ENCODE peak calls at places on chromosomes 12 and 14, in four cellular contexts. Z is coronary artery, C is psoas muscle, U is GM10248. I is an unnamed sample.

GRCh38 chr12:74264692-74265091 is 272.9 kb upstream of the ATXN7L3B start:
- DNase-seq in U (no peak), C (no peak), Z (no peak), I (no peak)

GRCh38 chr12:50961708-50962107 is 9.4 kb downstream of the HIGD1C start:
- DNase-seq in U (no peak), Z (no peak), C (no peak), I (no peak)

GRCh38 chr12:128783129-128783574 is 40.6 kb downstream of the SLC15A4 start:
- DNase-seq in Z (peak), U (peak), C (no peak), I (no peak)

GRCh38 chr14:89409961-89410360 is 7.1 kb downstream of the FOXN3 start:
- DNase-seq in U (no peak), C (no peak), Z (no peak), I (no peak)

GRCh38 chr14:56715938-56716337 is 94.3 kb downstream of the OTX2 start:
- DNase-seq in Z (no peak), C (no peak), U (no peak), I (no peak)

GRCh38 chr12:132049442-132049841 is 94.7 kb downstream of the DDX51 start:
- DNase-seq in C (no peak), U (no peak), Z (no peak), I (no peak)

GRCh38 chr12:34051486-34051885 is 29.2 kb downstream of the ALG10 start:
- DNase-seq in U (no peak), C (no peak), Z (no peak), I (no peak)

GRCh38 chr14:49970474-49971147 is 77.7 kb downstream of the ARF6 start:
- DNase-seq in U (no peak), Z (no peak), C (no peak), I (no peak)

GRCh38 chr12:97650242-97650641 is 187.6 kb downstream of the RMST start:
- DNase-seq in U (no peak), Z (no peak), C (no peak), I (no peak)

GRCh38 chr12:11228268-11228879 is 41.1 kb downstream of the PRB3 start:
- DNase-seq in C (no peak), U (peak), Z (no peak), I (no peak)

GRCh38 chr12:106769078-106769477 is 5.4 kb upstream of the RIC8B start:
- DNase-seq in Z (no peak), C (no peak), U (no peak), I (no peak)

GRCh38 chr12:716506-716905 is 35.9 kb upstream of the WNK1 start:
- DNase-seq in C (no peak), Z (no peak), U (peak), I (no peak)

DNA sequence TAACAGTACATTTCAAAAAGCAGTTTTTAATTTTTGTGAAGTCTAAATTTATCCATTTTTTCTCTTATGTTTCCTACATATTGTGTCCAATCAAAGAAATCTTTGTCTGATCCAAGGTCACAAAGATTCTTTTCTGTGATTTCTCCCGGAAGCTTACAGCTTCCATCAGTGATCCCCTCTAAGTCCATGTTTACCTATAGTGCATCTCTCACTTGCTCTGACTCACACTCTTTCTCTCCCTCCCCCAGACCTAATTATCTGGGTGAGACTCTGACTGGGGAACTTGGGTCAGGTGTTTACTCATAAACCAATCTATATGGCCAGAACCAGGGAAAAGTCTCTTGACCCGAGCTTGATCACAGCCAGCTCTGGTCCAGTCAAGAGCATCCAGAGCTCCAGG is 224.4 kb downstream of the SPTSSA start:
- DNase-seq in Z (no peak), C (no peak), U (no peak), I (no peak)
- TF ChIP-seq CTCF in Z (no peak), C (no peak), U (no peak), I (no peak)

DNA sequence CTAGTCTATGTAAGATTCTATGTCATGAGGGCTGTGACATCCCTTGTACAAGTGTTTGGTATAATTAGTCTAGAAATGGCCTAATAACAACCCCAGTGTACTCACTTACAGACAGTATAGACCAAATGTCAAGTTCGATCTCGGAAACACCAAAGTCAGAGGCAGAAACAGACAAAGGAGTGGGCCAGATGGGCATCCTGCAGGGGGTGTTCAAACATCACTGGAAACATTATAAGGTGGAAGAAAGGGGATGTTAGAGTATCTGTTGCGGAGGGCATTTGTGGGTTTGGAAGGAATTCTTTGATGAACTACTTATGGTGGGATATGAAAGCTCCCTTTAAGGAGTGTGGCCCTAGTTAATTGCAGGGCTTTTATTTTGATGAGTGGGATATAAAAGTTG is 134.6 kb downstream of the ESR2 start:
- DNase-seq in Z (no peak), U (no peak), C (no peak), I (no peak)
- TF ChIP-seq CTCF in Z (no peak), U (no peak), C (no peak), I (no peak)

DNA sequence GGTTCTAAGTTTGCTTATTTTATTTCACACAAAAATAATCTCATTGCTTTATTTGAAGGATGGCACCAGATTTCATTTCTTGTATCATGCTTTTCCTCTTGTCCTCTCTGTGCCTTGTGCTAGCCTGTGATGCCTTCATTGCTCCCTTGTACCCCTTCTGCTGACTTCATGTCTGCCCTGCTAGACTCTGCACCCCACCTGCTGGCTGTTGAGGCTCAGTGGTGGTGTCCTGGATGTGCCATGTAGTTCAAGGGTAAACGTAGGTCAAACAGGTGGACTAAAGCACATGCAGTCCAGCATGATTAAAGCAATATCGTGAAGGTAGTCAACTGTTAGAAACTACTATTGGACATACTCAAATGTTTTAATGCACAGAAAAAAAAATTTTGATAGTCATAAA is 21.6 kb downstream of the MRPS35 start:
- DNase-seq in U (no peak), C (no peak), Z (no peak), I (no peak)
- TF ChIP-seq CTCF in U (peak), C (no peak), Z (no peak), I (peak)

DNA sequence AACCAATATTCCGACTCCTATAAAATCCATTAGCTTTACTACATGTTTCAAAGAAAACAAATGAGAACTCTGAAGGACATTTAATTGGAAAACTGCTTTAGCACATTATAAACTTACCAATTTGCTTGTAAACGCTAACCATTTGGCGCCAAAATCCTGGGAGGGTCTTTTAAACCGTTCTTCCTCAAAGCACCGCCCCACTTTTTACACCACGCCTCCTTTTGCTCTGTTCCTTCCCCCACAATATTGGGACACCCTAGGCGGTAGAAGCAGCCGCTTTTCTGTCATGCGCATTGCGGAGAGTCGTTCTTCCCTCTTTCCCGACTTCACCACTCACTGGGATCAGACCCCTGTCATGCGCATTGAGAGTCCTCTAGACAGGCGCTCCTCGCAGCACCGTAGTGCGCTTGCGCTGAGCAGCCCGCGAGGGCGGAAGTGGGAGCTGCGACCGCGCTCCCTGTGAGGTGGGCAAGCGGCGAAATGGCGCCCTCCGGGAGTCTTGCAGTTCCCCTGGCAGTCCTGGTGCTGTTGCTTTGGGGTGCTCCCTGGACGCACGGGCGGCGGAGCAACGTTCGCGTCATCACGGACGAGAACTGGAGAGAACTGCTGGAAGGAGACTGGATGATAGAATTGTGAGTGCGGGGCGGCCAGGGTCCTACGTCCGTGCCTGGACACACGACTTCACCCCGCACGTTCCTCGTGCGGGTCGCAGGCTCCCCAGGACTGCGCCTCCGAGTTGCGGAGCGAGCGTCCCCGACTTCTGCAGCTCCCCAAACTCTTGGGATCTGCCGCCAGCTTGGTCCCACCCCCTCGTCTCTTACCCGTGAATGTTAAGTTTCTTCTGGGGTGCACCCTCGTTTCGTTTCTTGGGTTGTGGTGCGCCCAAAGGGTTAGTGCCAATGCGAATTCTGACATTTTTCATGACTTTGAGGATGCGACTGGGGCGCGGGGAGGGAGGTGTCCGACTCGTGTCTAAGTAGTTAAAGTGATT is at the start of gene TMX1:
- DNase-seq in Z (peak), U (peak), C (peak), I (peak)
- TF ChIP-seq CTCF in Z (no peak), U (no peak), C (peak), I (no peak)

GRCh38 chr14:102951034-102951433 is 28.6 kb downstream of the AMN start:
- DNase-seq in C (no peak), Z (no peak), U (no peak), I (no peak)

GRCh38 chr14:102952276-102952675 is 29.8 kb downstream of the AMN start:
- DNase-seq in C (no peak), Z (no peak), U (no peak), I (no peak)

GRCh38 chr14:102953100-102953499 is 30.6 kb downstream of the AMN start:
- DNase-seq in Z (no peak), U (no peak), C (no peak), I (no peak)

GRCh38 chr14:102949801-102950451 is 27.5 kb downstream of the AMN start:
- DNase-seq in C (peak), Z (no peak), U (no peak), I (no peak)

DNA sequence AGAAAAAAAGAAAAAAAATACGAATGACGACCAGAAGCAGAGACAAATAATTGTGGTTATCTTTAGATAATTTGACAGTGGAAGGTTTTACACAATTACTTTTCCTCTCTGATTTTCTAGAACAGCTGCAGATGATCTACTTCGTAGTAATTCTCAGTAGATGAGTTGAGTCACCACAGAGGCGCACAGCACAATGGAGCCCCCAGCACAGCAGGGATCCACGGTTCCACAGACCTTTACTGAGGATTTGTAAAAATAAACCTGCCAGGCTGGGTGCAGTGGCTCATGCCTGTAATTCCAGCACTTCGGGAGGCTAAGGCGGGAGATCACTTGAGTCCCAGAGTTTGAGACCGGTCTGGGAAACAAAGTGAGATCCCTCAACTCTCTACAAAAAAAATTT is 29.3 kb downstream of the AMN start:
- DNase-seq in U (no peak), C (no peak), Z (no peak), I (no peak)
- TF ChIP-seq CTCF in U (no peak), C (no peak), Z (no peak), I (no peak)

GRCh38 chr14:21724115-21724973 is 50.7 kb upstream of the OR4E1 start:
- DNase-seq in U (no peak), Z (no peak), C (no peak), I (no peak)

GRCh38 chr14:21721504-21721903 is 47.9 kb upstream of the OR4E1 start:
- DNase-seq in U (no peak), Z (no peak), C (no peak), I (no peak)

GRCh38 chr14:21719841-21720240 is 46.2 kb upstream of the OR4E1 start:
- DNase-seq in Z (no peak), U (no peak), C (no peak), I (no peak)

DNA sequence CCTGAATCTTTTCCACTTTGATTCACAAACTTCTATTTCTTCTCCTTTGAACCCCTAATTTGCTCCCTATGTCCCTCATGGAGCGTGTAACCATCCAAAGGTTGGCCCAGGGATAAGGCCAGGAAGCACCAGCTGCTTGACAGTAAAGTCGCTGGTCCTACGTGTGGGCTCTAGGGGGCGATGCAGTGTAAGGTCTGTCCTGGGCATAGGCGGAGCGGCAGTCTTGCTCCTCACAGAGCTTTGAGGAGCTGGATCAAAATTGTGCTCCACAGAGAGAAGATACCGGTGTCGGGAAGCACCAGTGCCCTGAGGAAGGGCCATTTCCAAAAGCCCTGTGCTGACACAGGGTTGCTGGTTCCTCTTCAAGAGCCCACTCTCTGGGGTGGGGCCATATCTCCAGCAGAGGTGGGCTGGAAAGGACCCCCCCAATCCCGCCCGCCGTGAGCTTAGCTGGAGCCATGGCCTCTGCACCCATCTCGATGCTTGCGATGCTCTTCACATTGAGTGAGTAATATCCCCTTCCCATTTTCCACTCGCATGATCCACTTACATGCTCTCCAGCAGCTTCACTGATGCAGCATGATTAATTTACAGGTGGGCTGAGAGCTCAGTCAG is 49.9 kb upstream of the OR4E1 start:
- DNase-seq in C (no peak), U (peak), Z (no peak), I (no peak)
- TF ChIP-seq CTCF in C (no peak), U (peak), Z (no peak), I (no peak)